ENCODE peak calls at places on chromosomes 1 and 21, in six cellular contexts. One of them, this sample, is unnamed.

GRCh38 chr1:81670997-81671396 is 129.7 kb upstream of the ADGRL2 start:
- DNase-seq in A549: no peak
- DNase-seq in K562: no peak
- DNase-seq in endothelial cell of umbilical vein: no peak
- DNase-seq in H1: no peak
- DNase-seq in HepG2: no peak
- DNase-seq in this sample: no peak

GRCh38 chr1:89286549-89287181 is 14.0 kb upstream of the GBP5 start:
- DNase-seq in A549: no peak
- DNase-seq in K562: no peak
- DNase-seq in endothelial cell of umbilical vein: no peak
- DNase-seq in H1: no peak
- DNase-seq in HepG2: no peak
- DNase-seq in this sample: no peak

GRCh38 chr1:112882271-112882744 is 73.7 kb downstream of the SLC16A1 start:
- DNase-seq in A549: no peak
- DNase-seq in K562: no peak
- DNase-seq in endothelial cell of umbilical vein: no peak
- DNase-seq in H1: no peak
- DNase-seq in HepG2: no peak
- DNase-seq in this sample: no peak

GRCh38 chr1:215421772-215422171 is 145.3 kb upstream of the KCTD3 start:
- DNase-seq in A549: no peak
- DNase-seq in K562: no peak
- DNase-seq in endothelial cell of umbilical vein: no peak
- DNase-seq in H1: no peak
- DNase-seq in HepG2: no peak
- DNase-seq in this sample: no peak

GRCh38 chr1:19441048-19441447 is 44.3 kb downstream of the CAPZB start:
- DNase-seq in A549: no peak
- DNase-seq in K562: no peak
- DNase-seq in endothelial cell of umbilical vein: no peak
- DNase-seq in H1: no peak
- DNase-seq in HepG2: no peak
- DNase-seq in this sample: no peak

GRCh38 chr1:226872455-226872854 is 2.0 kb downstream of the PSEN2 start:
- DNase-seq in A549: no peak
- DNase-seq in K562: no peak
- DNase-seq in endothelial cell of umbilical vein: peak
- DNase-seq in H1: no peak
- DNase-seq in HepG2: peak
- DNase-seq in this sample: no peak

GRCh38 chr1:218349365-218350021 is 4.4 kb downstream of the TGFB2 start:
- DNase-seq in A549: no peak
- DNase-seq in K562: no peak
- DNase-seq in endothelial cell of umbilical vein: peak
- DNase-seq in H1: no peak
- DNase-seq in HepG2: no peak
- DNase-seq in this sample: no peak

GRCh38 chr1:86648255-86648654 is 56.1 kb upstream of the SH3GLB1 start:
- DNase-seq in A549: no peak
- DNase-seq in K562: no peak
- DNase-seq in endothelial cell of umbilical vein: peak
- DNase-seq in H1: no peak
- DNase-seq in HepG2: no peak
- DNase-seq in this sample: no peak

GRCh38 chr1:3170566-3171453 is 101.8 kb downstream of the PRDM16 start:
- DNase-seq in A549: no peak
- DNase-seq in K562: no peak
- DNase-seq in endothelial cell of umbilical vein: no peak
- DNase-seq in H1: no peak
- DNase-seq in HepG2: peak
- DNase-seq in this sample: no peak

GRCh38 chr1:234216116-234216703 is 157.0 kb upstream of the COA6 start:
- DNase-seq in A549: no peak
- DNase-seq in K562: no peak
- DNase-seq in endothelial cell of umbilical vein: no peak
- DNase-seq in H1: no peak
- DNase-seq in HepG2: no peak
- DNase-seq in this sample: no peak

GRCh38 chr21:16180613-16181012 is 450.8 kb downstream of the USP25 start:
- DNase-seq in A549: no peak
- DNase-seq in K562: no peak
- DNase-seq in endothelial cell of umbilical vein: no peak
- DNase-seq in H1: no peak
- DNase-seq in HepG2: peak
- DNase-seq in this sample: no peak

GRCh38 chr1:230825804-230826160 is 42.5 kb downstream of the C1orf198 start:
- DNase-seq in A549: no peak
- DNase-seq in K562: no peak
- DNase-seq in endothelial cell of umbilical vein: no peak
- DNase-seq in H1: peak
- DNase-seq in HepG2: no peak
- DNase-seq in this sample: no peak
- TF ChIP-seq JUN in A549: no peak
- TF ChIP-seq JUN in K562: no peak
- TF ChIP-seq JUN in endothelial cell of umbilical vein: no peak
- TF ChIP-seq JUN in H1: no peak
- TF ChIP-seq JUN in HepG2: no peak
- TF ChIP-seq JUN in this sample: no peak

GRCh38 chr1:230495891-230496385 is 69.8 kb upstream of the PGBD5 start:
- DNase-seq in A549: peak
- DNase-seq in K562: peak
- DNase-seq in endothelial cell of umbilical vein: no peak
- DNase-seq in H1: no peak
- DNase-seq in HepG2: no peak
- DNase-seq in this sample: no peak

GRCh38 chr1:230494514-230494913 is 68.4 kb upstream of the PGBD5 start:
- DNase-seq in A549: no peak
- DNase-seq in K562: no peak
- DNase-seq in endothelial cell of umbilical vein: no peak
- DNase-seq in H1: no peak
- DNase-seq in HepG2: no peak
- DNase-seq in this sample: no peak

GRCh38 chr1:230494026-230494425 is 67.9 kb upstream of the PGBD5 start:
- DNase-seq in A549: no peak
- DNase-seq in K562: no peak
- DNase-seq in endothelial cell of umbilical vein: no peak
- DNase-seq in H1: no peak
- DNase-seq in HepG2: no peak
- DNase-seq in this sample: no peak

GRCh38 chr1:230493264-230493663 is 67.1 kb upstream of the PGBD5 start:
- DNase-seq in A549: no peak
- DNase-seq in K562: no peak
- DNase-seq in endothelial cell of umbilical vein: no peak
- DNase-seq in H1: no peak
- DNase-seq in HepG2: no peak
- DNase-seq in this sample: no peak

GRCh38 chr1:230495021-230495550 is 69.0 kb upstream of the PGBD5 start:
- DNase-seq in A549: no peak
- DNase-seq in K562: no peak
- DNase-seq in endothelial cell of umbilical vein: no peak
- DNase-seq in H1: no peak
- DNase-seq in HepG2: no peak
- DNase-seq in this sample: no peak
- TF ChIP-seq JUN in A549: no peak
- TF ChIP-seq JUN in K562: no peak
- TF ChIP-seq JUN in endothelial cell of umbilical vein: no peak
- TF ChIP-seq JUN in H1: no peak
- TF ChIP-seq JUN in HepG2: no peak
- TF ChIP-seq JUN in this sample: no peak

GRCh38 chr1:236018885-236019453 is 45.9 kb downstream of the NID1 start:
- DNase-seq in A549: no peak
- DNase-seq in K562: no peak
- DNase-seq in endothelial cell of umbilical vein: no peak
- DNase-seq in H1: no peak
- DNase-seq in HepG2: no peak
- DNase-seq in this sample: no peak
- TF ChIP-seq JUN in A549: no peak
- TF ChIP-seq JUN in K562: no peak
- TF ChIP-seq JUN in endothelial cell of umbilical vein: no peak
- TF ChIP-seq JUN in H1: no peak
- TF ChIP-seq JUN in HepG2: no peak
- TF ChIP-seq JUN in this sample: no peak

GRCh38 chr21:38299651-38300050 is 42.9 kb downstream of the KCNJ15 start:
- DNase-seq in A549: no peak
- DNase-seq in K562: no peak
- DNase-seq in endothelial cell of umbilical vein: no peak
- DNase-seq in H1: no peak
- DNase-seq in HepG2: no peak
- DNase-seq in this sample: no peak

GRCh38 chr21:38303300-38303699 is 46.5 kb downstream of the KCNJ15 start:
- DNase-seq in A549: peak
- DNase-seq in K562: no peak
- DNase-seq in endothelial cell of umbilical vein: peak
- DNase-seq in H1: no peak
- DNase-seq in HepG2: no peak
- DNase-seq in this sample: no peak

GRCh38 chr21:38298833-38299232 is 42.0 kb downstream of the KCNJ15 start:
- DNase-seq in A549: no peak
- DNase-seq in K562: no peak
- DNase-seq in endothelial cell of umbilical vein: no peak
- DNase-seq in H1: no peak
- DNase-seq in HepG2: no peak
- DNase-seq in this sample: no peak

GRCh38 chr21:38300180-38300579 is 43.4 kb downstream of the KCNJ15 start:
- DNase-seq in A549: no peak
- DNase-seq in K562: no peak
- DNase-seq in endothelial cell of umbilical vein: no peak
- DNase-seq in H1: no peak
- DNase-seq in HepG2: no peak
- DNase-seq in this sample: no peak

DNA sequence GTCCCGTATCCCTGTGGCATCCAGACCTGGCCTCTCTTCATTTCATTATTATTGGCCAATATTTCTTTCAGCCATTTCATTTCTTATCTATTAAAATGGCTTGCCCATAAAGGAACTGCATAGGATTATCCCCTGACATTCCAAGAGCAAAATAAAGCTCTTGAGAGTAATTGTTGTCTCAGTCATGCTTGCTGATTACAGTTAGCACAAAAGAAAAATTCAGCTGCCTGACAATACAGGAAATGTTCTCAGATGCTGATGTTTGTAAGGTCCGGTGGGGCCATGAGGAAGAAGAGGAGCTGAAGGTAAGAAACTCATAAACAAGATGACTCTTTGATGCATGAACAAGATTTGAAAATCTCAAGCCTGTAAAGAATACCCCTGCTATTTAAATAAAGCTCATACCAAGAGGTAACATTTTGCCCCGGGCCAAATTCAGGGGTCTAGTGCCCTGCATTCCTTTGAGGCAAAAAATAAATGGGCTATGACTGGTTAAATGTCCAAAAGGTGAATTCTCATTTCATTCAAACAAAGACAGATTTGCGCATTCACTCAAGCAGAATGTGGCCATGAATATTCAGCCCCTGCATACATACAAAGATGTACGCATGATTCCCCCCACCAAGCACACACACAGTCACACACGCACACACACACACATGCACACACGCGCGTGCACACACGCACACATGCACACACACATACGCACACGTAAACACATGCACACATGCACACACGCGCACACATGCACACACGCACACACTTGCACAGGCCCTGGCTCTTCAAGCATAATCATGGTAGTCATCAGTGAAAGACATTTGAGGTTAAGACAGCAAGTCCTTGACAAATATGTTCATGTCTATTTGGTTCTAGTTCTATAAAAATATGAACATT is 44.8 kb downstream of the KCNJ15 start:
- DNase-seq in A549: no peak
- DNase-seq in K562: no peak
- DNase-seq in endothelial cell of umbilical vein: peak
- DNase-seq in H1: no peak
- DNase-seq in HepG2: no peak
- DNase-seq in this sample: no peak
- TF ChIP-seq JUN in A549: no peak
- TF ChIP-seq JUN in K562: no peak
- TF ChIP-seq JUN in endothelial cell of umbilical vein: no peak
- TF ChIP-seq JUN in H1: no peak
- TF ChIP-seq JUN in HepG2: no peak
- TF ChIP-seq JUN in this sample: no peak

GRCh38 chr21:39669976-39670671 is 57.4 kb downstream of the B3GALT5 start:
- DNase-seq in A549: no peak
- DNase-seq in K562: no peak
- DNase-seq in endothelial cell of umbilical vein: no peak
- DNase-seq in H1: no peak
- DNase-seq in HepG2: no peak
- DNase-seq in this sample: no peak

GRCh38 chr21:39670741-39671140 is 58.0 kb downstream of the B3GALT5 start:
- DNase-seq in A549: no peak
- DNase-seq in K562: no peak
- DNase-seq in endothelial cell of umbilical vein: no peak
- DNase-seq in H1: no peak
- DNase-seq in HepG2: no peak
- DNase-seq in this sample: no peak

GRCh38 chr21:39673736-39674135 is 61.0 kb downstream of the B3GALT5 start:
- DNase-seq in A549: no peak
- DNase-seq in K562: no peak
- DNase-seq in endothelial cell of umbilical vein: no peak
- DNase-seq in H1: no peak
- DNase-seq in HepG2: no peak
- DNase-seq in this sample: no peak

GRCh38 chr21:39673163-39673562 is 60.4 kb downstream of the B3GALT5 start:
- DNase-seq in A549: no peak
- DNase-seq in K562: no peak
- DNase-seq in endothelial cell of umbilical vein: no peak
- DNase-seq in H1: no peak
- DNase-seq in HepG2: no peak
- DNase-seq in this sample: no peak

DNA sequence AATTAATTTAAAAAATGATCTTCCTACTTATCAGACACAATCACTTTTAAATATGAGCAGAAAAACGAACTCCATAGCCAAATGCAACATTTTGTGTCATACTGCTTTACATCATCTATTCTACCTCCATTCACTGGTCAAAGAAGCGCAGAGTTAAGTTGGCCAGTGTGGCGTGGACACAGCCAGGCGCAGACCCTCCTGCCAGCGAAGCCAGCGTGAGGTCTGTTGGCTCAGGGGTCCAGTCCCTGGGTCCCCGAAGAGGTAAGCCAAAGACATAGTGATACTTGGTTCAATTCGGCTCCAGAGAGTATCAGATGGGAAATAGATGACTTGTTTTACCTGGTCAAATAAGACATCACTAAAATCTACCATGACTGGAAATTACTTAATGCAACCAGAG is 59.2 kb downstream of the B3GALT5 start:
- DNase-seq in A549: no peak
- DNase-seq in K562: no peak
- DNase-seq in endothelial cell of umbilical vein: no peak
- DNase-seq in H1: no peak
- DNase-seq in HepG2: no peak
- DNase-seq in this sample: no peak
- TF ChIP-seq JUN in A549: no peak
- TF ChIP-seq JUN in K562: no peak
- TF ChIP-seq JUN in endothelial cell of umbilical vein: no peak
- TF ChIP-seq JUN in H1: no peak
- TF ChIP-seq JUN in HepG2: no peak
- TF ChIP-seq JUN in this sample: no peak

GRCh38 chr1:27544818-27545612 is 55.0 kb upstream of the WASF2 start:
- DNase-seq in A549: no peak
- DNase-seq in K562: no peak
- DNase-seq in endothelial cell of umbilical vein: no peak
- DNase-seq in H1: no peak
- DNase-seq in HepG2: no peak
- DNase-seq in this sample: no peak
- TF ChIP-seq JUN in A549: no peak
- TF ChIP-seq JUN in K562: no peak
- TF ChIP-seq JUN in endothelial cell of umbilical vein: no peak
- TF ChIP-seq JUN in H1: no peak
- TF ChIP-seq JUN in HepG2: no peak
- TF ChIP-seq JUN in this sample: no peak

This sample was measured in WTC11.